ENCODE peak calls at places on chromosomes 16 and 17, in four cellular contexts. G is GM20000, I is NCI-H2081, T is activated T-helper 1 cell treated with Interleukin-2 at 50 U/mL for 16 hours. E is an unnamed sample.

GRCh38 chr17:59643159-59643857 is 23.6 kb downstream of the CLTC start:
- DNase-seq in G (no peak), I (no peak), T (no peak), E (no peak)

GRCh38 chr17:8005951-8006730 is 3.7 kb downstream of the GUCY2D start:
- DNase-seq in G (no peak), I (no peak), T (no peak), E (no peak)

GRCh38 chr17:69779378-69780214 is 295.4 kb upstream of the KCNJ16 start:
- DNase-seq in G (no peak), I (no peak), T (no peak), E (no peak)

GRCh38 chr17:40427002-40427491 is 9.4 kb upstream of the TOP2A start:
- DNase-seq in G (no peak), I (no peak), T (no peak), E (no peak)

GRCh38 chr16:29920690-29921371 is 5.2 kb downstream of the KCTD13 start:
- DNase-seq in G (no peak), I (no peak), T (no peak), E (no peak)

GRCh38 chr17:56367381-56367780 is 214.1 kb downstream of the ANKFN1 start:
- DNase-seq in G (no peak), I (no peak), T (no peak), E (no peak)

GRCh38 chr17:7885357-7886226 is 3.0 kb upstream of the CHD3 start:
- DNase-seq in G (peak; percentile 84), I (no peak), T (peak; percentile 24), E (no peak)

GRCh38 chr16:29898786-29899515 is 399 bp downstream of the SEZ6L2 start:
- DNase-seq in G (no peak), I (peak; percentile 50), T (no peak), E (no peak)

GRCh38 chr16:52117171-52117570 is 429.8 kb downstream of the TOX3 start:
- DNase-seq in G (no peak), I (no peak), T (no peak), E (no peak)

GRCh38 chr17:79956853-79957252 is 78.8 kb downstream of the TBC1D16 start:
- DNase-seq in G (no peak), I (no peak), T (no peak), E (no peak)

GRCh38 chr16:24526701-24527470 is 12.5 kb upstream of the RBBP6 start:
- DNase-seq in G (no peak), I (no peak), T (no peak), E (no peak)

GRCh38 chr17:27158390-27158789 is 135.5 kb upstream of the WSB1 start:
- DNase-seq in G (no peak), I (no peak), T (no peak), E (no peak)

GRCh38 chr17:79129523-79129922 is 54.9 kb downstream of the ENGASE start:
- DNase-seq in G (no peak), I (no peak), T (no peak), E (no peak)

GRCh38 chr17:40150215-40150614 is 9.9 kb downstream of the CASC3 start:
- DNase-seq in G (no peak), I (no peak), T (no peak), E (no peak)

GRCh38 chr16:66490774-66491715 is 58.9 kb downstream of the TK2 start:
- DNase-seq in G (no peak), I (no peak), T (no peak), E (no peak)

GRCh38 chr17:46726106-46726670 is 92.3 kb downstream of the WNT3 start:
- DNase-seq in G (no peak), I (no peak), T (no peak), E (no peak)

GRCh38 chr17:75224983-75225382 is 19.5 kb downstream of the NUP85 start:
- DNase-seq in G (no peak), I (no peak), T (no peak), E (no peak)

GRCh38 chr16:3186946-3187690 is 886 bp upstream of the OR1F1 start:
- DNase-seq in G (no peak), I (no peak), T (no peak), E (no peak)

GRCh38 chr17:54948380-54948779 is 20.1 kb downstream of the COX11 start:
- DNase-seq in G (no peak), I (no peak), T (no peak), E (no peak)

GRCh38 chr17:63707151-63707550 is 7.2 kb upstream of the LIMD2 start:
- DNase-seq in G (no peak), I (no peak), T (no peak), E (no peak)

GRCh38 chr17:79633154-79633553 is 22.3 kb upstream of the RBFOX3 start:
- DNase-seq in G (no peak), I (no peak), T (no peak), E (no peak)

GRCh38 chr16:25596194-25596593 is 95.6 kb upstream of the HS3ST4 start:
- DNase-seq in G (no peak), I (no peak), T (no peak), E (no peak)

GRCh38 chr16:1534021-1535020 is 855 bp downstream of the TMEM204 start:
- DNase-seq in G (peak; percentile 36), I (no peak), T (no peak), E (no peak)

E was measured in NCI-H2107.